ENCODE peak calls at places on chromosomes 2 and 18, in six cellular contexts. One of them, this sample, is unnamed.

GRCh38 chr2:128219891-128220290 is 98.8 kb downstream of the HS6ST1 start:
- DNase-seq in neuronal stem cell: no peak
- DNase-seq in Karpas-422: no peak
- DNase-seq in effector memory CD4-positive, alpha-beta T cell: no peak
- DNase-seq in RWPE2: no peak
- DNase-seq in lung: no peak
- DNase-seq in this sample: no peak

GRCh38 chr2:96251721-96252292 is 14.0 kb downstream of the TMEM127 start:
- DNase-seq in effector memory CD4-positive, alpha-beta T cell: no peak
- DNase-seq in RWPE2: no peak
- DNase-seq in Karpas-422: no peak
- DNase-seq in neuronal stem cell: peak; percentile 74
- DNase-seq in lung: peak; percentile 53
- DNase-seq in this sample: no peak

GRCh38 chr2:152718909-152719645 is 657 bp downstream of the ARL6IP6 start:
- DNase-seq in neuronal stem cell: peak; percentile 56
- DNase-seq in RWPE2: peak; percentile 75
- DNase-seq in lung: peak; percentile 52
- DNase-seq in effector memory CD4-positive, alpha-beta T cell: no peak
- DNase-seq in Karpas-422: peak; percentile 90
- DNase-seq in this sample: peak; percentile 74

GRCh38 chr2:127437781-127438726 is 19.8 kb downstream of the PROC start:
- DNase-seq in neuronal stem cell: peak; percentile 32
- DNase-seq in RWPE2: no peak
- DNase-seq in effector memory CD4-positive, alpha-beta T cell: no peak
- DNase-seq in Karpas-422: no peak
- DNase-seq in lung: peak; percentile 21
- DNase-seq in this sample: no peak

GRCh38 chr2:128320609-128321420 is 2.1 kb upstream of the HS6ST1 start:
- DNase-seq in neuronal stem cell: no peak
- DNase-seq in effector memory CD4-positive, alpha-beta T cell: no peak
- DNase-seq in Karpas-422: no peak
- DNase-seq in lung: peak; percentile 28
- DNase-seq in RWPE2: no peak
- DNase-seq in this sample: no peak

GRCh38 chr2:238169708-238170251 is 11.0 kb downstream of the ERFE start:
- DNase-seq in neuronal stem cell: no peak
- DNase-seq in effector memory CD4-positive, alpha-beta T cell: no peak
- DNase-seq in RWPE2: peak; percentile 86
- DNase-seq in lung: no peak
- DNase-seq in Karpas-422: no peak
- DNase-seq in this sample: no peak

GRCh38 chr18:24878289-24878688 is 417.9 kb downstream of the HRH4 start:
- DNase-seq in RWPE2: no peak
- DNase-seq in neuronal stem cell: no peak
- DNase-seq in Karpas-422: peak; percentile 65
- DNase-seq in lung: no peak
- DNase-seq in effector memory CD4-positive, alpha-beta T cell: no peak
- DNase-seq in this sample: peak; percentile 20

GRCh38 chr2:84807063-84807485 is 73.8 kb downstream of the TRABD2A start:
- DNase-seq in RWPE2: no peak
- DNase-seq in lung: peak; percentile 81
- DNase-seq in Karpas-422: no peak
- DNase-seq in effector memory CD4-positive, alpha-beta T cell: no peak
- DNase-seq in neuronal stem cell: no peak
- DNase-seq in this sample: no peak

GRCh38 chr2:8552264-8552913 is 129.5 kb upstream of the ID2 start:
- DNase-seq in Karpas-422: peak; percentile 78
- DNase-seq in lung: no peak
- DNase-seq in effector memory CD4-positive, alpha-beta T cell: no peak
- DNase-seq in neuronal stem cell: no peak
- DNase-seq in RWPE2: peak; percentile 25
- DNase-seq in this sample: no peak

GRCh38 chr18:48946329-48946835 is 4.4 kb downstream of the SMAD7 start:
- DNase-seq in neuronal stem cell: no peak
- DNase-seq in effector memory CD4-positive, alpha-beta T cell: no peak
- DNase-seq in Karpas-422: no peak
- DNase-seq in lung: no peak
- DNase-seq in RWPE2: no peak
- DNase-seq in this sample: peak; percentile 38

GRCh38 chr2:82636411-82637020 is 1822.6 kb downstream of the SUCLG1 start:
- DNase-seq in RWPE2: no peak
- DNase-seq in lung: no peak
- DNase-seq in neuronal stem cell: no peak
- DNase-seq in effector memory CD4-positive, alpha-beta T cell: no peak
- DNase-seq in Karpas-422: no peak
- DNase-seq in this sample: no peak

GRCh38 chr2:176092270-176093144 is at the start of gene HOXD13:
- DNase-seq in effector memory CD4-positive, alpha-beta T cell: no peak
- DNase-seq in lung: no peak
- DNase-seq in Karpas-422: no peak
- DNase-seq in neuronal stem cell: no peak
- DNase-seq in RWPE2: no peak
- DNase-seq in this sample: no peak

GRCh38 chr2:45125232-45125631 is 116.0 kb upstream of the SIX2 start:
- DNase-seq in neuronal stem cell: no peak
- DNase-seq in Karpas-422: no peak
- DNase-seq in lung: no peak
- DNase-seq in RWPE2: no peak
- DNase-seq in effector memory CD4-positive, alpha-beta T cell: no peak
- DNase-seq in this sample: no peak

GRCh38 chr2:44801289-44801675 is 140.2 kb upstream of the SIX3 start:
- DNase-seq in lung: no peak
- DNase-seq in effector memory CD4-positive, alpha-beta T cell: no peak
- DNase-seq in neuronal stem cell: no peak
- DNase-seq in Karpas-422: no peak
- DNase-seq in RWPE2: no peak
- DNase-seq in this sample: no peak

GRCh38 chr2:11123856-11124759 is 31.2 kb upstream of the SLC66A3 start:
- DNase-seq in effector memory CD4-positive, alpha-beta T cell: peak; percentile 14
- DNase-seq in lung: peak; percentile 59
- DNase-seq in RWPE2: no peak
- DNase-seq in Karpas-422: peak; percentile 85
- DNase-seq in neuronal stem cell: peak; percentile 45
- DNase-seq in this sample: peak; percentile 79

GRCh38 chr2:224137208-224137607 is 98.1 kb upstream of the SERPINE2 start:
- DNase-seq in RWPE2: no peak
- DNase-seq in effector memory CD4-positive, alpha-beta T cell: no peak
- DNase-seq in Karpas-422: no peak
- DNase-seq in lung: no peak
- DNase-seq in neuronal stem cell: no peak
- DNase-seq in this sample: no peak

GRCh38 chr2:73099486-73099885 is 13.3 kb downstream of the RAB11FIP5 start:
- DNase-seq in lung: no peak
- DNase-seq in effector memory CD4-positive, alpha-beta T cell: no peak
- DNase-seq in Karpas-422: no peak
- DNase-seq in neuronal stem cell: no peak
- DNase-seq in RWPE2: no peak
- DNase-seq in this sample: no peak

GRCh38 chr18:70454705-70455322 is 166.0 kb downstream of the SOCS6 start:
- DNase-seq in RWPE2: no peak
- DNase-seq in neuronal stem cell: peak; percentile 64
- DNase-seq in effector memory CD4-positive, alpha-beta T cell: no peak
- DNase-seq in lung: no peak
- DNase-seq in Karpas-422: peak; percentile 90
- DNase-seq in this sample: peak; percentile 60

GRCh38 chr2:234048049-234048448 is 2.5 kb upstream of the SPP2 start:
- DNase-seq in neuronal stem cell: no peak
- DNase-seq in Karpas-422: no peak
- DNase-seq in effector memory CD4-positive, alpha-beta T cell: no peak
- DNase-seq in lung: no peak
- DNase-seq in RWPE2: no peak
- DNase-seq in this sample: no peak

GRCh38 chr18:50218432-50219197 is 23.7 kb upstream of the MYO5B start:
- DNase-seq in effector memory CD4-positive, alpha-beta T cell: no peak
- DNase-seq in neuronal stem cell: peak; percentile 12
- DNase-seq in RWPE2: no peak
- DNase-seq in lung: no peak
- DNase-seq in Karpas-422: peak; percentile 77
- DNase-seq in this sample: peak; percentile 54

DNA sequence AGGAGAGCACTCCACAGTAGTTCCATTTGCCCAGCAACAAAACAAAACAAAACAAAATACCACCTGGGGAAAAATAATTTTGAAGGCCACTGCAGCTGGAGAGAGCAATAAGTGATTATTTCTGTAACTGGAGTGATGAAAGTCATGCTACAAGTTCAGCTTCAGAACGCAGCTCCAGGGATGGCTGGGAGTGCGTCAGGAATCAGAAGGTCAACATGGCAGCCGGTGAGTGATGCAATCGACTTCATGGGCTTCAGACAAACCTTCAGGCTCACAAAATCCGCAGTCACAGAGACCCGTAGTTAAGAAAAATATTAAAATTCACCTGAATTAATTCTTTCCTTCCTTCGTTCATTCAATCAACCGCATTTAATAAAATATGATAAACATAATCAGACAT is 41.0 kb downstream of the ABHD3 start:
- DNase-seq in RWPE2: no peak
- DNase-seq in Karpas-422: no peak
- DNase-seq in effector memory CD4-positive, alpha-beta T cell: no peak
- DNase-seq in neuronal stem cell: no peak
- DNase-seq in lung: no peak
- DNase-seq in this sample: no peak
- H3K27ac ChIP-seq in RWPE2: no peak overlapping the region
- H3K27ac ChIP-seq in Karpas-422: no peak overlapping the region
- H3K27ac ChIP-seq in effector memory CD4-positive, alpha-beta T cell: no peak overlapping the region
- H3K27ac ChIP-seq in neuronal stem cell: no peak overlapping the region
- H3K27ac ChIP-seq in lung: no peak overlapping the region
- H3K27ac ChIP-seq in this sample: no peak overlapping the region

GRCh38 chr18:10523544-10523943 is 2.3 kb upstream of the NAPG start:
- DNase-seq in RWPE2: no peak
- DNase-seq in lung: no peak
- DNase-seq in neuronal stem cell: no peak
- DNase-seq in effector memory CD4-positive, alpha-beta T cell: no peak
- DNase-seq in Karpas-422: peak; percentile 52
- DNase-seq in this sample: no peak

GRCh38 chr18:10524507-10525425 is 1.1 kb upstream of the NAPG start:
- DNase-seq in effector memory CD4-positive, alpha-beta T cell: no peak
- DNase-seq in neuronal stem cell: no peak
- DNase-seq in Karpas-422: peak; percentile 51
- DNase-seq in lung: no peak
- DNase-seq in RWPE2: no peak
- DNase-seq in this sample: no peak

GRCh38 chr18:10528439-10528838 is 2.6 kb downstream of the NAPG start:
- DNase-seq in lung: no peak
- DNase-seq in RWPE2: no peak
- DNase-seq in neuronal stem cell: no peak
- DNase-seq in Karpas-422: no peak
- DNase-seq in effector memory CD4-positive, alpha-beta T cell: no peak
- DNase-seq in this sample: no peak

GRCh38 chr18:10525563-10526210 is at the start of gene NAPG:
- DNase-seq in RWPE2: peak; percentile 84
- DNase-seq in lung: peak; percentile 90
- DNase-seq in Karpas-422: peak; percentile 97
- DNase-seq in neuronal stem cell: peak; percentile 79
- DNase-seq in effector memory CD4-positive, alpha-beta T cell: peak; percentile 86
- DNase-seq in this sample: peak; percentile 95

GRCh38 chr18:10526211-10526949 is 553 bp downstream of the NAPG start:
- DNase-seq in neuronal stem cell: peak; percentile 46
- DNase-seq in RWPE2: no peak
- DNase-seq in effector memory CD4-positive, alpha-beta T cell: peak; percentile 35
- DNase-seq in lung: peak; percentile 52
- DNase-seq in Karpas-422: peak; percentile 88
- DNase-seq in this sample: peak; percentile 60
- H3K27ac ChIP-seq in neuronal stem cell: peak overlapping the region; percentile 91
- H3K27ac ChIP-seq in RWPE2: peak overlapping the region; percentile 64
- H3K27ac ChIP-seq in effector memory CD4-positive, alpha-beta T cell: peak overlapping the region; percentile 73
- H3K27ac ChIP-seq in lung: peak overlapping the region; percentile 92
- H3K27ac ChIP-seq in Karpas-422: peak overlapping the region; percentile 82
- H3K27ac ChIP-seq in this sample: peak overlapping the region; percentile 56

GRCh38 chr2:98702127-98702802 is 28.7 kb downstream of the MGAT4A start:
- DNase-seq in lung: no peak
- DNase-seq in Karpas-422: no peak
- DNase-seq in RWPE2: no peak
- DNase-seq in neuronal stem cell: no peak
- DNase-seq in effector memory CD4-positive, alpha-beta T cell: no peak
- DNase-seq in this sample: no peak

GRCh38 chr2:98696167-98696566 is 34.8 kb downstream of the MGAT4A start:
- DNase-seq in lung: no peak
- DNase-seq in neuronal stem cell: no peak
- DNase-seq in Karpas-422: no peak
- DNase-seq in effector memory CD4-positive, alpha-beta T cell: no peak
- DNase-seq in RWPE2: no peak
- DNase-seq in this sample: no peak

GRCh38 chr2:98701230-98701629 is 29.7 kb downstream of the MGAT4A start:
- DNase-seq in Karpas-422: no peak
- DNase-seq in neuronal stem cell: no peak
- DNase-seq in effector memory CD4-positive, alpha-beta T cell: no peak
- DNase-seq in RWPE2: no peak
- DNase-seq in lung: no peak
- DNase-seq in this sample: no peak

GRCh38 chr2:98697651-98698337 is 33.1 kb downstream of the MGAT4A start:
- DNase-seq in lung: no peak
- DNase-seq in Karpas-422: no peak
- DNase-seq in effector memory CD4-positive, alpha-beta T cell: no peak
- DNase-seq in RWPE2: no peak
- DNase-seq in neuronal stem cell: no peak
- DNase-seq in this sample: no peak

GRCh38 chr2:98698896-98699295 is 32.0 kb downstream of the MGAT4A start:
- DNase-seq in Karpas-422: peak; percentile 30
- DNase-seq in effector memory CD4-positive, alpha-beta T cell: no peak
- DNase-seq in lung: no peak
- DNase-seq in neuronal stem cell: no peak
- DNase-seq in RWPE2: no peak
- DNase-seq in this sample: no peak
- H3K27ac ChIP-seq in Karpas-422: no peak overlapping the region
- H3K27ac ChIP-seq in effector memory CD4-positive, alpha-beta T cell: no peak overlapping the region
- H3K27ac ChIP-seq in lung: no peak overlapping the region
- H3K27ac ChIP-seq in neuronal stem cell: no peak overlapping the region
- H3K27ac ChIP-seq in RWPE2: no peak overlapping the region
- H3K27ac ChIP-seq in this sample: no peak overlapping the region

DNA sequence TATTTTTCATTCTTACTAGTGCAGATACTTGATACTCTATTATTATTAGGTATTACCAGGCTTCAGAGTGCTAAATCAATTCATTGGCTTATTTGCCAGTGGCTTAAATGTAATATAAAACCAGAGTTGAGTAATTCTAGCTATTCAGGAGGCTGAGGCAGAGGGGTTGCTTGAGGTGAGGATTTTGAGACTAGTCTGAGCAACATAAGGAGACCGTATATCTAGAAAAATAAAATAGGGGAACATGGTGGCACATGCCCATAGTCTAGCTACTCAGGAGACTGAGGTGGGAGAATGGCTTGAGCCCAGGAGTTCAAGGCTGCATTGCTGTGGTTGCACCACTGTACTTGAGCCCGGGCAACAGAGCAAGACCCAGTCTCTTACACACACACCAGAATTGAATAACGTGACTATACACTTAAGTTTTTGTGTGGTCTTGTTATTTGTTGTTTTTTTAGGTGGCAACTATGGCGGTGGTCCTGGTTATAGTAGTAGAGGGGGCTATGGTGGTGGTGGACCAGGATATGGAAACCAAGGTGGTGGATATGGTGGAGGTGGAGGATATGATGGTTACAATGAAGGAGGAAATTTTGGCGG is 4.8 kb downstream of the HNRNPA3 start:
- DNase-seq in lung: no peak
- DNase-seq in Karpas-422: no peak
- DNase-seq in neuronal stem cell: no peak
- DNase-seq in effector memory CD4-positive, alpha-beta T cell: no peak
- DNase-seq in RWPE2: no peak
- DNase-seq in this sample: no peak
- H3K27ac ChIP-seq in lung: no peak overlapping the region
- H3K27ac ChIP-seq in Karpas-422: no peak overlapping the region
- H3K27ac ChIP-seq in neuronal stem cell: no peak overlapping the region
- H3K27ac ChIP-seq in effector memory CD4-positive, alpha-beta T cell: peak overlapping the region; percentile 5
- H3K27ac ChIP-seq in RWPE2: peak overlapping the region; percentile 85
- H3K27ac ChIP-seq in this sample: no peak overlapping the region